ENCODE peak calls at places on chromosome 7, in four cellular contexts. M is HL-60, J is Peyer's patch, T is A549. V is an unnamed sample.

GRCh38 chr7:80379034-80379433 is 132.8 kb downstream of the GNAT3 start:
- DNase-seq in M (no peak), J (no peak), T (no peak), V (no peak)

GRCh38 chr7:41754046-41754445 is 51.2 kb upstream of the INHBA start:
- DNase-seq in M (no peak), J (no peak), T (no peak), V (no peak)

GRCh38 chr7:55255501-55256445 is 109.4 kb upstream of the LANCL2 start:
- DNase-seq in M (peak), J (peak), T (peak), V (peak)

GRCh38 chr7:70944516-70944915 is 187.4 kb upstream of the GALNT17 start:
- DNase-seq in M (no peak), J (no peak), T (no peak), V (no peak)

GRCh38 chr7:83921798-83922607 is 272.6 kb downstream of the SEMA3A start:
- DNase-seq in M (no peak), J (no peak), T (no peak), V (no peak)

GRCh38 chr7:127389321-127389720 is 3.2 kb downstream of the ZNF800 start:
- DNase-seq in M (no peak), J (no peak), T (no peak), V (no peak)

GRCh38 chr7:146956323-146956722 is 839.7 kb downstream of the CNTNAP2 start:
- DNase-seq in M (no peak), J (no peak), T (no peak), V (no peak)

GRCh38 chr7:105011771-105012502 is 2.1 kb upstream of the KMT2E start:
- DNase-seq in M (no peak), J (peak), T (peak), V (no peak)

GRCh38 chr7:69676247-69676646 is 78.0 kb downstream of the AUTS2 start:
- DNase-seq in M (no peak), J (no peak), T (no peak), V (no peak)

GRCh38 chr7:100896743-100897051 is 1.0 kb upstream of the ACHE start:
- DNase-seq in M (no peak), J (no peak), T (no peak), V (no peak)

GRCh38 chr7:43612599-43613589 is 30.0 kb downstream of the STK17A start:
- DNase-seq in M (no peak), J (no peak), T (no peak), V (no peak)

GRCh38 chr7:76193881-76194280 is 7.8 kb upstream of the SRRM3 start:
- DNase-seq in M (no peak), J (no peak), T (no peak), V (no peak)

GRCh38 chr7:132122901-132123300 is 453.4 kb downstream of the PLXNA4 start:
- DNase-seq in M (no peak), J (no peak), T (no peak), V (no peak)

GRCh38 chr7:102444961-102445673 is 11.7 kb downstream of the ORAI2 start:
- DNase-seq in M (no peak), J (no peak), T (no peak), V (no peak)

GRCh38 chr7:731440-732085 is 4.5 kb upstream of the PRKAR1B start:
- DNase-seq in M (no peak), J (no peak), T (no peak), V (no peak)

GRCh38 chr7:42877852-42878251 is 34.0 kb downstream of the C7orf25 start:
- DNase-seq in M (peak), J (no peak), T (no peak), V (no peak)

GRCh38 chr7:79090543-79090942 is 362.9 kb downstream of the MAGI2 start:
- DNase-seq in M (no peak), J (no peak), T (no peak), V (no peak)

GRCh38 chr7:144730224-144730623 is 105.6 kb downstream of the TPK1 start:
- DNase-seq in M (no peak), J (no peak), T (no peak), V (no peak)

GRCh38 chr7:15682751-15683150 is 3.7 kb downstream of the MEOX2 start:
- DNase-seq in M (no peak), J (no peak), T (no peak), V (no peak)

GRCh38 chr7:15685358-15686181 is 913 bp downstream of the MEOX2 start:
- DNase-seq in M (no peak), J (peak), T (no peak), V (no peak)

GRCh38 chr7:15684834-15685233 is 1.6 kb downstream of the MEOX2 start:
- DNase-seq in M (no peak), J (no peak), T (no peak), V (no peak)

GRCh38 chr7:15686209-15686956 is at the start of gene MEOX2:
- DNase-seq in M (no peak), J (peak), T (peak), V (no peak)

DNA sequence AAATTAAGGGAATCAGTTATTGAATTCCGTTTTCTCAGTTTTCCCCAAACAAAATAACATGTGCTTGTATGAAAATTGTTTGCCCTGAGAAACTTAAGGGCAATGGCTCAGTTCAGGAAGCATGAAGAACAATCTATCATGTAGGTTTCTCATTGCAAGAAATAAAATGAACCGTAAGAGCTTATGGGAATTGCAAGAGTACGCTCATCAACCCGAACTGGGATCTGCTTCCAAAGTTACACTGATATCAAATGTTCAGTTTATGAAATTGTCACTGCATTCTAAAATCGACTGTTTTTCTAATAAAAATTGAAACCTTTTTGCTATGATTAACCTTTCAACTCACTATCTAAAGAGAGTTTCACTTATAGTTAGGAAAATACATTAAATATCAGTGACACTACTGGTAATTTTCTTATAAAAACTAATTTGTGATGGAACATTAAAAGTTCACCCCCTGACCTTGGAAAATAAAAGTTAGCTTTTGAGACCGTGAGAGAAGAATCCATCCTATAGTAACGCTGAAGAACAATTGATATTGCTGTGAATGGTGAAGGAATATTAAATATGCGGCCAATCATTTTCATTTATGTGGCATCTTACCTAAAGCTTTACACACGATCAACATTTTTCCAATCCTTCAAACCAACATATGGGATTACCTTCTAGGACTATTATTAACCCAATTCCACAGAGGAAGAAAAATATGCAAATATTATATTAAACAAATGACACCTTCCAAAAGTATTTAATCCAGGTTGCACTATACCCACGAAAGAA is 2.3 kb downstream of the MEOX2 start:
- DNase-seq in M (no peak), J (no peak), T (no peak), V (no peak)
- H3K27ac ChIP-seq in M (no peak), J (no peak), T (no peak), V (no peak)

GRCh38 chr7:130708766-130709165 is 22.4 kb upstream of the TSGA13 start:
- DNase-seq in M (no peak), J (no peak), T (no peak), V (no peak)
- H3K27ac ChIP-seq in M (no peak), J (no peak), T (no peak), V (no peak)

DNA sequence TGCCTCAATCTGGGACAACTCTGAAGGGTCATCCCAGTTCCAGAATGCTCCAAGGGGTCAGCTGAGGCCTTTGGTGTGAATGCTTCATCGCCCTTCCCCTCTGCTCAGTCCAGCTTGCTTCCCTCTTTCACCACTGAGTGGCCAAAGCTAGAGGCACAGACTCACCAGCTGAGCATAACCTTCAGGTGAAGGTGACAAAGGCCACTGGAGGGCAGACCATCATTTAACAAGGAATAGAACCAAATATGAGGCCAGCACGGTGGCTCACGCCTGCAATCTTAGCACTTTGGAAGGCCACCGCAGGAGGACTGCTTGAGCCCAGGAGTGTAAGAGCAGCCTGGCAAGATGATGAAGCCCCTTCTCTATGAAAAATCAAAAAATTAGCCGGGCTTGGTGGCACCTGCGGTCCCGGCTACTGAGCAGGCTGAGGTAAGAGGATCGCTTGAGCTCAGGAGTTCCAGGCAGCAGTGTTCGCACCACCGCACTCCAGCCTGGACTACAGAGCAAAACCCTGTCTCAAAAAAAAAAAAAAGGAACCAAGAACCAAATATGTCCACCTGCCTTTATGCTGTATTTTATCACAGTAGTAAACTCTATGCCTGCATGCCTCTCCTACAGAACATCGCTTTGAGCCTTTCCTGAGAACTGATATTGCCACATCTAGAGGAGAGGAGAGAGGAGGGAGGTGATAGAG is 13.4 kb downstream of the PRKAG2 start:
- DNase-seq in M (no peak), J (no peak), T (peak), V (no peak)
- H3K27ac ChIP-seq in M (no peak), J (no peak), T (no peak), V (no peak)

DNA sequence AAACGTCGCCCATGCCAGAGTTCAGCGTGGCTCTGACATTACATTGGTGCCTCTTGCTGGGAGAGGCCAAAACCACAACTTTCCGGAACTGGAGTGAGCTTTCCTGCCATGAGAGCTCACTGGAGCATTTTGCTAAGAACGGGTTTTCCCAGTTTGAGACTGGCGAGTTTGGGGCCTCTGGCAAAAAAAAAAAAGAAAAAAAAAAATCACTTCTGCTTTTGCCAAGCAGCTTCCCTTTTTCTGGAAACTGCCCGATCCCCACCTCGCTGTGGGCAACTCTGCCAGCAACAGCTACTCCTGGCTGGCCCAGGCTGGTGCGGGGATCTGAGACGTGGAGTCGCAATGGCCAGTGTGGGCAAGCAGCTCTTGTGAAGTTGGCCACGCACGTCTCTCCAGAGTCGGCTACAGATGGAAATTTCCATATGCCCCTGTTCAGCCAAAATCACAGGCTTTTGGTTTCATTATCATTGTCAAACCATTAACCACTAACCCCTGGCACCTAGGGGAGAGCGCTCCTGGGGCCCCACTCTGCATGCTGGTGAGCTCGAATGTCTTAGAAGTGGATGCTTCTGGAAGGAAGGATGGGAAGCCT is 25.7 kb downstream of the PRKAG2 start:
- DNase-seq in M (no peak), J (no peak), T (no peak), V (peak)
- H3K27ac ChIP-seq in M (peak), J (no peak), T (no peak), V (no peak)

DNA sequence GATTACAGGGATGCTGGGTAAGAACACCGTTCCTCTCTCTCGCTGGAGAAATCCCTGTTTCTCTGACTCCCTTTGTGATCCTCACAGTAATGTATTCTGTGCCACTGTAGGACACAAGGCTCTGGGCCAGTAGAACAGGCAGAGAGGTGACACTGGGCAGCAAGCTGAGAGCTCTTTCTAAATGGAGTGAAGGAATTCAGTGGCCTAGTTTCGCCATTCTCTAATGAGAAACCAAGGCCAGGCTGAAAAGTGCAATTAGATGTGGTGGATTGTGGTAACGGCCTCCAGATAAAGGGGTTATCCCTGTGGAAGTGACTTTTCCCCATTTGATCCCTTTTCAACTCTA is 12.8 kb downstream of the KCTD7 start:
- DNase-seq in M (no peak), J (no peak), T (no peak), V (no peak)
- H3K27ac ChIP-seq in M (no peak), J (peak), T (no peak), V (no peak)

DNA sequence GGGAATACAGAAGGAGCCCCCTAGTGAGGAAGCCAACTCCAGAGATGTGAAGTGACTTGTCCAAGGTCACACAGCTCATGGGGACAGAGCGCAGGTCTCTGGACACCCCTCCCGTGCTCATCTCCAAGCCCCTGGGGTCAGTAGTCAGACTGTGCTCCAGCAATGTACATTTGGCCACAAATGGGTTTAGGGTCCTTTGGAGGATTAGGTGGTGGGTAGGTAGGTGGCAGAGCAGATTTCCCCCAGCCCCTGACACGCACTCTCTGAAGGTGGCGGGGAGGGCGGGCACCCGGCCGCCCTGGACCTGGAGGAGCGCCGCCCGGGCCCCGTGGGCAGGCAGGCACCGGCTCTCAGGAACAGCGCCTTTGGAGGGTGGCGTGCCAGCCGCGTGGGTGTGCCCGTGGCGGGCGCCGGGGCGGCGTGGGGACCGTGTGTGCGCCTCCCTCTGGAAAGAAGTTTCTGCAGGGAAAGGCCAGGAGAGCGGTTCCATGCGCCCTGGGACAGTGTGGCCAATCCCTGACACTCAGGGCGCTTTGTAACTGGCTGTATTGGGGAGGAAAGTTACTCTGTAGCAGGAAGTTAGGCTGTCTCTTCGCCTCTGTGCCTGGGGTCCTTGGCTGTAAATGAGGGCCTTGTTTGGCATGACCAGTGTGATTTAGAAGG is 1.0 kb downstream of the WIPF3 start:
- DNase-seq in M (no peak), J (no peak), T (peak), V (no peak)
- H3K27ac ChIP-seq in M (no peak), J (no peak), T (peak), V (no peak)

GRCh38 chr7:111092406-111093160 is 1.7 kb downstream of the LRRN3 start:
- DNase-seq in M (no peak), J (no peak), T (no peak), V (no peak)
- H3K27ac ChIP-seq in M (no peak), J (no peak), T (peak), V (no peak)

GRCh38 chr7:10696064-10696463 is 277.6 kb upstream of the PHF14 start:
- DNase-seq in M (no peak), J (no peak), T (no peak), V (no peak)
- H3K27ac ChIP-seq in M (no peak), J (no peak), T (no peak), V (no peak)

V was measured in CD8-positive, alpha-beta memory T cell.